ENCODE peak calls at places on chromosomes 16 and 17, in five cellular contexts. One of them, this sample, is unnamed.

GRCh38 chr16:83113317-83113716 is 486.5 kb downstream of the CDH13 start:
- DNase-seq in GM23248: peak
- DNase-seq in NCI-H1436: no peak
- DNase-seq in stimulated activated naive CD8-positive, alpha-beta T cell treated with anti-CD3 and anti-CD28 coated beads, Interleukin-15, Interleukin-2, amounts not matched to agents 100 U/mL and 50 U/mL, for 24 hours: no peak
- DNase-seq in cardiac fibroblast: peak
- DNase-seq in this sample: peak

GRCh38 chr17:35088647-35088910 is 25.1 kb upstream of the RFFL start:
- DNase-seq in GM23248: no peak
- DNase-seq in NCI-H1436: no peak
- DNase-seq in stimulated activated naive CD8-positive, alpha-beta T cell treated with anti-CD3 and anti-CD28 coated beads, Interleukin-15, Interleukin-2, amounts not matched to agents 100 U/mL and 50 U/mL, for 24 hours: no peak
- DNase-seq in cardiac fibroblast: no peak
- DNase-seq in this sample: peak

GRCh38 chr17:44272954-44273353 is 5.0 kb upstream of the SLC4A1 start:
- DNase-seq in GM23248: no peak
- DNase-seq in NCI-H1436: no peak
- DNase-seq in stimulated activated naive CD8-positive, alpha-beta T cell treated with anti-CD3 and anti-CD28 coated beads, Interleukin-15, Interleukin-2, amounts not matched to agents 100 U/mL and 50 U/mL, for 24 hours: no peak
- DNase-seq in cardiac fibroblast: no peak
- DNase-seq in this sample: no peak

GRCh38 chr16:78434401-78434800 is 334.9 kb downstream of the WWOX start:
- DNase-seq in GM23248: no peak
- DNase-seq in NCI-H1436: no peak
- DNase-seq in stimulated activated naive CD8-positive, alpha-beta T cell treated with anti-CD3 and anti-CD28 coated beads, Interleukin-15, Interleukin-2, amounts not matched to agents 100 U/mL and 50 U/mL, for 24 hours: no peak
- DNase-seq in cardiac fibroblast: no peak
- DNase-seq in this sample: no peak

GRCh38 chr17:49404371-49404770 is 10.3 kb downstream of the PHB1 start:
- DNase-seq in GM23248: no peak
- DNase-seq in NCI-H1436: no peak
- DNase-seq in stimulated activated naive CD8-positive, alpha-beta T cell treated with anti-CD3 and anti-CD28 coated beads, Interleukin-15, Interleukin-2, amounts not matched to agents 100 U/mL and 50 U/mL, for 24 hours: peak
- DNase-seq in cardiac fibroblast: no peak
- DNase-seq in this sample: no peak

GRCh38 chr17:79074650-79075432 is at the start of gene ENGASE:
- DNase-seq in GM23248: peak
- DNase-seq in NCI-H1436: peak
- DNase-seq in stimulated activated naive CD8-positive, alpha-beta T cell treated with anti-CD3 and anti-CD28 coated beads, Interleukin-15, Interleukin-2, amounts not matched to agents 100 U/mL and 50 U/mL, for 24 hours: peak
- DNase-seq in cardiac fibroblast: peak
- DNase-seq in this sample: peak

GRCh38 chr17:52170963-52171572 is 12.6 kb upstream of the CA10 start:
- DNase-seq in GM23248: peak
- DNase-seq in NCI-H1436: peak
- DNase-seq in stimulated activated naive CD8-positive, alpha-beta T cell treated with anti-CD3 and anti-CD28 coated beads, Interleukin-15, Interleukin-2, amounts not matched to agents 100 U/mL and 50 U/mL, for 24 hours: no peak
- DNase-seq in cardiac fibroblast: peak
- DNase-seq in this sample: peak

GRCh38 chr16:81616321-81617020 is 162.6 kb upstream of the PLCG2 start:
- DNase-seq in GM23248: peak
- DNase-seq in NCI-H1436: no peak
- DNase-seq in stimulated activated naive CD8-positive, alpha-beta T cell treated with anti-CD3 and anti-CD28 coated beads, Interleukin-15, Interleukin-2, amounts not matched to agents 100 U/mL and 50 U/mL, for 24 hours: peak
- DNase-seq in cardiac fibroblast: peak
- DNase-seq in this sample: no peak

GRCh38 chr17:4072487-4073157 is 70.2 kb downstream of the ZZEF1 start:
- DNase-seq in GM23248: peak
- DNase-seq in NCI-H1436: no peak
- DNase-seq in stimulated activated naive CD8-positive, alpha-beta T cell treated with anti-CD3 and anti-CD28 coated beads, Interleukin-15, Interleukin-2, amounts not matched to agents 100 U/mL and 50 U/mL, for 24 hours: no peak
- DNase-seq in cardiac fibroblast: peak
- DNase-seq in this sample: no peak

GRCh38 chr17:19244796-19245195 is 7.6 kb downstream of the EPN2 start:
- DNase-seq in GM23248: no peak
- DNase-seq in NCI-H1436: peak
- DNase-seq in stimulated activated naive CD8-positive, alpha-beta T cell treated with anti-CD3 and anti-CD28 coated beads, Interleukin-15, Interleukin-2, amounts not matched to agents 100 U/mL and 50 U/mL, for 24 hours: no peak
- DNase-seq in cardiac fibroblast: no peak
- DNase-seq in this sample: no peak

GRCh38 chr16:50058091-50058771 is 7.5 kb upstream of the HEATR3 start:
- DNase-seq in GM23248: no peak
- DNase-seq in NCI-H1436: no peak
- DNase-seq in stimulated activated naive CD8-positive, alpha-beta T cell treated with anti-CD3 and anti-CD28 coated beads, Interleukin-15, Interleukin-2, amounts not matched to agents 100 U/mL and 50 U/mL, for 24 hours: no peak
- DNase-seq in cardiac fibroblast: no peak
- DNase-seq in this sample: no peak

GRCh38 chr17:21143695-21144094 is 16.9 kb downstream of the DHRS7B start:
- DNase-seq in GM23248: no peak
- DNase-seq in NCI-H1436: no peak
- DNase-seq in stimulated activated naive CD8-positive, alpha-beta T cell treated with anti-CD3 and anti-CD28 coated beads, Interleukin-15, Interleukin-2, amounts not matched to agents 100 U/mL and 50 U/mL, for 24 hours: no peak
- DNase-seq in cardiac fibroblast: no peak
- DNase-seq in this sample: no peak

GRCh38 chr17:78538033-78538776 is 39.0 kb downstream of the DNAH17 start:
- DNase-seq in GM23248: no peak
- DNase-seq in NCI-H1436: no peak
- DNase-seq in stimulated activated naive CD8-positive, alpha-beta T cell treated with anti-CD3 and anti-CD28 coated beads, Interleukin-15, Interleukin-2, amounts not matched to agents 100 U/mL and 50 U/mL, for 24 hours: peak
- DNase-seq in cardiac fibroblast: no peak
- DNase-seq in this sample: peak

GRCh38 chr16:11401161-11402050 is 56.1 kb downstream of the RMI2 start:
- DNase-seq in GM23248: peak
- DNase-seq in NCI-H1436: no peak
- DNase-seq in stimulated activated naive CD8-positive, alpha-beta T cell treated with anti-CD3 and anti-CD28 coated beads, Interleukin-15, Interleukin-2, amounts not matched to agents 100 U/mL and 50 U/mL, for 24 hours: no peak
- DNase-seq in cardiac fibroblast: no peak
- DNase-seq in this sample: no peak

GRCh38 chr16:77288222-77288621 is 89.0 kb downstream of the SYCE1L start:
- DNase-seq in GM23248: peak
- DNase-seq in NCI-H1436: no peak
- DNase-seq in stimulated activated naive CD8-positive, alpha-beta T cell treated with anti-CD3 and anti-CD28 coated beads, Interleukin-15, Interleukin-2, amounts not matched to agents 100 U/mL and 50 U/mL, for 24 hours: no peak
- DNase-seq in cardiac fibroblast: peak
- DNase-seq in this sample: peak

GRCh38 chr17:78256705-78257559 is 25.5 kb downstream of the TMEM235 start:
- DNase-seq in GM23248: no peak
- DNase-seq in NCI-H1436: no peak
- DNase-seq in stimulated activated naive CD8-positive, alpha-beta T cell treated with anti-CD3 and anti-CD28 coated beads, Interleukin-15, Interleukin-2, amounts not matched to agents 100 U/mL and 50 U/mL, for 24 hours: no peak
- DNase-seq in cardiac fibroblast: peak
- DNase-seq in this sample: no peak

GRCh38 chr17:19905514-19905913 is 37.8 kb upstream of the ULK2 start:
- DNase-seq in GM23248: no peak
- DNase-seq in NCI-H1436: peak
- DNase-seq in stimulated activated naive CD8-positive, alpha-beta T cell treated with anti-CD3 and anti-CD28 coated beads, Interleukin-15, Interleukin-2, amounts not matched to agents 100 U/mL and 50 U/mL, for 24 hours: no peak
- DNase-seq in cardiac fibroblast: no peak
- DNase-seq in this sample: peak

GRCh38 chr17:59332890-59333377 is 1.5 kb downstream of the YPEL2 start:
- DNase-seq in GM23248: peak
- DNase-seq in NCI-H1436: no peak
- DNase-seq in stimulated activated naive CD8-positive, alpha-beta T cell treated with anti-CD3 and anti-CD28 coated beads, Interleukin-15, Interleukin-2, amounts not matched to agents 100 U/mL and 50 U/mL, for 24 hours: peak
- DNase-seq in cardiac fibroblast: peak
- DNase-seq in this sample: peak

GRCh38 chr16:3170440-3171180 is 17.4 kb upstream of the OR1F1 start:
- DNase-seq in GM23248: peak
- DNase-seq in NCI-H1436: no peak
- DNase-seq in stimulated activated naive CD8-positive, alpha-beta T cell treated with anti-CD3 and anti-CD28 coated beads, Interleukin-15, Interleukin-2, amounts not matched to agents 100 U/mL and 50 U/mL, for 24 hours: peak
- DNase-seq in cardiac fibroblast: no peak
- DNase-seq in this sample: peak

GRCh38 chr17:72693147-72693878 is 399.2 kb downstream of the SLC39A11 start:
- DNase-seq in GM23248: peak
- DNase-seq in NCI-H1436: no peak
- DNase-seq in stimulated activated naive CD8-positive, alpha-beta T cell treated with anti-CD3 and anti-CD28 coated beads, Interleukin-15, Interleukin-2, amounts not matched to agents 100 U/mL and 50 U/mL, for 24 hours: no peak
- DNase-seq in cardiac fibroblast: no peak
- DNase-seq in this sample: no peak